ENCODE peak calls at places on chromosomes 12 and 14, in five cellular contexts. J is tibial artery, L is type B pancreatic cell, Y is B cell, F is nephron progenitor cell. H is an unnamed sample.

GRCh38 chr14:59377485-59377884 is 87.7 kb downstream of the GPR135 start:
- DNase-seq in Y (no peak), J (no peak), F (peak; percentile 30), L (no peak), H (no peak)

GRCh38 chr12:79615596-79616560 is 74.9 kb downstream of the PAWR start:
- DNase-seq in F (no peak), Y (no peak), L (no peak), J (no peak), H (no peak)

GRCh38 chr12:27665704-27666103 is 30.5 kb upstream of the REP15 start:
- DNase-seq in Y (no peak), F (no peak), J (no peak), L (no peak), H (no peak)

GRCh38 chr14:94119071-94119470 is 8.5 kb downstream of the IFI27 start:
- DNase-seq in L (no peak), Y (no peak), F (no peak), J (no peak), H (no peak)

GRCh38 chr12:58540480-58541299 is 379.6 kb downstream of the LRIG3 start:
- DNase-seq in Y (no peak), J (peak; percentile 67), L (peak; percentile 78), F (peak; percentile 77), H (peak; percentile 73)

GRCh38 chr12:49627752-49628360 is 4.5 kb downstream of the PRPF40B start:
- DNase-seq in J (no peak), F (no peak), Y (no peak), L (no peak), H (no peak)

GRCh38 chr14:59511916-59512530 is 27.7 kb downstream of the JKAMP start:
- DNase-seq in J (no peak), F (peak; percentile 44), L (no peak), Y (peak; percentile 11), H (no peak)

GRCh38 chr14:65219353-65219752 is 117.0 kb upstream of the MAX start:
- DNase-seq in J (no peak), F (no peak), Y (no peak), L (no peak), H (no peak)

GRCh38 chr12:80711866-80712265 is 4.4 kb downstream of the MYF6 start:
- DNase-seq in Y (no peak), J (no peak), L (no peak), F (no peak), H (no peak)

GRCh38 chr14:86530457-86530856 is 1000.5 kb downstream of the FLRT2 start:
- DNase-seq in F (no peak), L (no peak), J (no peak), Y (no peak), H (no peak)

GRCh38 chr14:50875359-50876090 is 3.7 kb downstream of the ABHD12B start:
- DNase-seq in Y (peak; percentile 49), J (no peak), F (no peak), L (no peak), H (no peak)

GRCh38 chr12:47736877-47737676 is 11.8 kb upstream of the ENDOU start:
- DNase-seq in L (no peak), J (peak; percentile 92), F (peak; percentile 47), Y (no peak), H (no peak)

GRCh38 chr12:106067606-106068205 is 71.0 kb downstream of the NUAK1 start:
- DNase-seq in L (no peak), J (no peak), F (no peak), Y (no peak), H (no peak)

GRCh38 chr14:68193970-68194634 is 374.5 kb downstream of the RAD51B start:
- DNase-seq in F (no peak), Y (no peak), J (no peak), L (no peak), H (no peak)

GRCh38 chr14:72578514-72578913 is 315.4 kb downstream of the DPF3 start:
- DNase-seq in J (no peak), F (no peak), L (no peak), Y (no peak), H (no peak)

GRCh38 chr14:104226421-104227385 is 88.3 kb downstream of the KIF26A start:
- DNase-seq in F (no peak), Y (no peak), L (no peak), J (no peak), H (no peak)

DNA sequence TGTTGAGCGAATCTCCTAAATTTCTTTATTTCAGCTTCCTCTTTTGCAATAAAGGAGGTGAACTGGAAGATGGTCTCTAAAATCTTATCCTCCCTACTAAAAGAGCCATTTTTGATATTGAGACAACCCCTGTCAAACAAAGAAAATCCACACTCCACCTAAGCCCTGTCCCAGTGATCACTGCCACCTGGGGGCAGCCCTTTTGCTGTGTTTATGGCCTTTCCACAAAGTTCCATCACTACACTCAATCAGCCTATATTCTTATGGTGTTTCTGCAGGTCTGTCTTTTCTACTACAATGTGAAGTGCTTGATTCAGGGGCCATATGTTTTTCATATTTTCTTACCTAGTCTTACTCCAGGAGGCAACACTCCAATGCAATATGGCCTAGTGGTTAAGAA is 163.7 kb downstream of the BMP4 start:
- DNase-seq in F (no peak), J (no peak), L (no peak), Y (no peak), H (no peak)
- TF ChIP-seq CTCF in F (no peak), J (no peak), L (no peak), Y (no peak), H (no peak)

GRCh38 chr12:12357697-12358476 is 1.0 kb downstream of the BORCS5 start:
- DNase-seq in L (no peak), F (no peak), Y (peak; percentile 38), J (no peak), H (no peak)
- TF ChIP-seq CTCF in L (no peak), F (no peak), Y (no peak), J (no peak), H (no peak)

DNA sequence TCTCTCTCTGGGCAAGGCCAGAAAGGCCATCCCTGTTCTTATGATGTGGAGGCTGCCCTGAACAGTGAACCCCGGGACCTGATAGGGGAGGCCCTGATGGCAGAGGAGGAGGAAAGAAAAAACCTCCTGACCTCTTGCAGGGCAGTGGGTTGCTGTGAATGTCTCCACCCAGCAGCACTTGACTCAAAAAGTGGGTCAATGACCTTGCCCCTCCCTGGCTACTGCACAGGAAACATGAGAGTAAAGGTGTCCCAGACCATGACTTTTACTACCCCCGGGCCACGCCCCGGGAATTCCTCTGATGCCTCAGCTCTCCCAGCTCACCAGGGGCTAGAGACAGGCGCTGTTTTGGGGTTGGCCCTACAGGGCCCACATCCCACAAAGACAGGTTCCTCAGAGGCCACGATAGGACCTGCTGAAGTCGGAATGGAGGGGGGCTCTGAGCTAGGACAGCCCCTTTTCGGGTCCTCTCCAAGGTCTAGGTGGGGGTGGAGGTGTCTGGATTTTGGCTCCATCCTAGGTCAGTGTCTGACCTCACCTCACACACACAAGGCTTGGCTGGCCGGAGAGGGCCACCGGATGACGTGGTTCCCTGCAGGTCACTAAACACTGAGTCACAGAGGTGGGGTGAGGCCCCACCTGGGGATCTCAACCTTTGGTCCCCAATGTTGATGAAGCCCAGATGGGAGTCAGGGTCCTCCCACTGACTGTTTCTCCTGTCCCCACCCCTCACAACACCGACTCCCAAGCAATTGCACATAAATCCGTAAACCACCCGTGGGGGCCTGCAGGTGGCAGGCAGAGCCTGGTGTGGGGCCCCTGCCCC is 1.6 kb downstream of the RHOF start:
- DNase-seq in J (no peak), Y (no peak), F (no peak), L (no peak), H (no peak)
- TF ChIP-seq CTCF in J (no peak), Y (no peak), F (no peak), L (no peak), H (no peak)

GRCh38 chr12:8033153-8034044 is 883 bp downstream of the FOXJ2 start:
- DNase-seq in Y (peak; percentile 48), J (peak; percentile 78), F (peak; percentile 51), L (no peak), H (no peak)
- TF ChIP-seq CTCF in Y (no peak), J (no peak), F (no peak), L (peak; percentile 10), H (no peak)

GRCh38 chr14:34111933-34112332 is 161.1 kb upstream of the EGLN3 start:
- DNase-seq in F (no peak), J (no peak), L (no peak), Y (no peak), H (no peak)
- TF ChIP-seq CTCF in F (no peak), J (no peak), L (peak; percentile 41), Y (no peak), H (no peak)

DNA sequence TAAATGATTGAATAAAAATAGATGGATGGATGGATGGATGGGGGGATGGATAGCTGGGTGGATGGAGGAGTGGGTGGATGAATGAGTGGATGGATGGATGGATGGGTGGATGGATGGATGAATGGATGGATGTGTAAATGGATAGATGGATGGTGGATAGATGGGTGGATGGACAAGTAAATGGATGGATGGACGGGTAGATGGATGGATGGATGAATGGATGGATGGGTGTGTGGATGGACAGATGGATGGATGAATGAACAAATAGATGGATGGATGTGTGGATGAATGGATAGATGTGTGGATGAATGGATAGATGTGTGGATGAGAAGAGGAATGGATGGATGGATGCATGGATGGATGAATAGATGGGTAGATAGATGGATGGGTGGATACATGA is 490.8 kb downstream of the VRK1 start:
- DNase-seq in L (no peak), Y (no peak), F (no peak), J (no peak), H (no peak)
- TF ChIP-seq CTCF in L (no peak), Y (no peak), F (no peak), J (no peak), H (no peak)

DNA sequence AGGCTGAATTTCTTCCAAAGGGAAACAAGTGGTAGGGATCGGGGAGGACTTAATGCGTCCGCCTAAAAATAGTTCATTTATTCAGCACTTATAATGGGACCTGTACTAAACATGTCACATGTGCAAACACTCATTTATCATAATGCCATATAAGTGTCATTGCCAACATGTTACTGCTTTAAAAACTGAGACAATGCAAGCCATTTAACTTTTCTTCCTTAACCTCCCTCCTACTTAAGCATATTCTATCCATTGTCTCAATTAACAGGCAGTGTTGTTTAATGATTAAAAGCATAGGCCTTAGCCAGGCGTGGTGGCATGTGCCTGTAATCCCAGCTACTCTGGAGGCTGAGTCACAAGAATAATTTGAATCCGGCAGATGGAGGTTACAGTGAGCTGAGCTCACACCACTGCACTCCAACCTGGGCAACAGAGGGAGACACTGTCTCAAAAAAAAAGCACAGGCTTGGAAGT is 13.5 kb upstream of the SCFD1 start:
- DNase-seq in F (no peak), J (no peak), L (no peak), Y (no peak), H (no peak)
- TF ChIP-seq CTCF in F (no peak), J (no peak), L (no peak), Y (no peak), H (no peak)

DNA sequence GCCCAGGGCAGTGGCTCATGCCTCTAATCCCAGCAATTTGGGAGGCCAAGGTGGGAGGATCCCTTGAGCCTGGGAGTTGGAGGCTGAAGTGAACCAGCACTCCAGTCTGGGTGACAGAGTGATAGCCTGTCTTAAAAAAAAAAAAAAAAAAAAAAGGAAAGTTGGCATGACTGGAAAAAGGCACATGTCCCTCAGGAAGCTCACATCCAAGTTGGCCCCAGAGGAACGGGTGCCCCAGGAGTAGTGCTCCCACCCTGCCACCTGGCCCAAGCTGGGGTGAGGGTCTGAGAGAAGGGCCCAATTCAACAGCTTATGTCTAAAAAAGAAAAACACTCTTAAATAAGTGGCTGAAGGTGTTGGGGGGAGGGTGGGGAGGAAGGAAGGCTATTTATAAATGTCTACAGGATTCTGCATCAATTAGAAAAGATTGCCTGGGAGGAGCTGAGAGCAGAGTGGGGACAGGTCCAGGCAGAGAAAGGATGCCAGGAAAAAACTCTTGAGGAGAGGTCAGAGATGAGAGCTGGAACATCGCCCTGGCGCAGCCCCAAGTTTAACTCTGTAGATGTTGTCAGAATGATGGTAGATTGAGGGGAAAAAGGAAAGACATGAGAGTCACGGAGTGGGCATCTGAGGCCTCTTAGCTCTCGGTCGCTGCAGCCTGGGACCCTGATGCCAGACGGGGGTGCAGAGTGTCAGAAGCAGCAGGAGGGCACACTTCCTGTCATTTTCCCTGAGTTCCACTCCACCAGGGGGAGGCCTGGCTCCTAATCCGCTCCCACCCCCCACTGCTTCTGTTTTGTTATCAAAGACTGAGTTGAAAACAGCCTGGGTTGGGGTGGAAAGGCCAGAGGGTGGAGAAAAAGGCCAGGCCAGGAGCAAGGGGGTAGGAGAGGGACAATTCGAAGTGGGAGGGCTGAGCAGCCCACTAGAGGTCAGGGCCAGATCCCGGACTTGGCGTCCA is 7.3 kb downstream of the SPRYD3 start:
- DNase-seq in J (peak; percentile 89), L (no peak), F (no peak), Y (no peak), H (no peak)
- TF ChIP-seq CTCF in J (no peak), L (no peak), F (no peak), Y (no peak), H (no peak)